ENCODE peak calls at places on chromosome 6, in seven cellular contexts. One of them, this sample, is unnamed.

GRCh38 chr6:159170999-159171712 is 2.0 kb downstream of the FNDC1 start:
- DNase-seq in AG09309: no peak
- DNase-seq in fibroblast of lung: peak; percentile 91
- DNase-seq in AG10803: peak; percentile 82
- DNase-seq in neural crest cell: no peak
- DNase-seq in GM10248: no peak
- DNase-seq in kidney: no peak
- DNase-seq in this sample: no peak

GRCh38 chr6:81340946-81341345 is 411.5 kb downstream of the TENT5A start:
- DNase-seq in neural crest cell: no peak
- DNase-seq in AG09309: no peak
- DNase-seq in kidney: no peak
- DNase-seq in AG10803: no peak
- DNase-seq in fibroblast of lung: no peak
- DNase-seq in GM10248: no peak
- DNase-seq in this sample: no peak

GRCh38 chr6:162887981-162888689 is 160.4 kb downstream of the PACRG start:
- DNase-seq in AG10803: no peak
- DNase-seq in fibroblast of lung: no peak
- DNase-seq in neural crest cell: no peak
- DNase-seq in AG09309: no peak
- DNase-seq in GM10248: no peak
- DNase-seq in kidney: no peak
- DNase-seq in this sample: no peak

GRCh38 chr6:149508485-149508884 is 23.7 kb upstream of the ZC3H12D start:
- DNase-seq in AG10803: no peak
- DNase-seq in GM10248: no peak
- DNase-seq in fibroblast of lung: peak; percentile 40
- DNase-seq in AG09309: no peak
- DNase-seq in neural crest cell: no peak
- DNase-seq in kidney: no peak
- DNase-seq in this sample: no peak

GRCh38 chr6:159061805-159062563 is 17.2 kb upstream of the TAGAP start:
- DNase-seq in GM10248: no peak
- DNase-seq in fibroblast of lung: no peak
- DNase-seq in kidney: no peak
- DNase-seq in neural crest cell: no peak
- DNase-seq in AG10803: no peak
- DNase-seq in AG09309: no peak
- DNase-seq in this sample: peak; percentile 26

GRCh38 chr6:31400467-31401289 is 2.7 kb upstream of the MICA start:
- DNase-seq in neural crest cell: peak; percentile 14
- DNase-seq in AG09309: no peak
- DNase-seq in GM10248: peak; percentile 71
- DNase-seq in fibroblast of lung: peak; percentile 53
- DNase-seq in kidney: peak; percentile 94
- DNase-seq in AG10803: peak; percentile 61
- DNase-seq in this sample: peak; percentile 78

GRCh38 chr6:163416640-163417253 is 2.2 kb downstream of the QKI start:
- DNase-seq in GM10248: no peak
- DNase-seq in AG09309: peak; percentile 62
- DNase-seq in neural crest cell: peak; percentile 46
- DNase-seq in fibroblast of lung: peak; percentile 86
- DNase-seq in AG10803: peak; percentile 85
- DNase-seq in kidney: no peak
- DNase-seq in this sample: no peak

GRCh38 chr6:5082487-5083306 is 2.4 kb upstream of the PPP1R3G start:
- DNase-seq in kidney: peak; percentile 90
- DNase-seq in AG10803: peak; percentile 85
- DNase-seq in fibroblast of lung: peak; percentile 83
- DNase-seq in AG09309: peak; percentile 48
- DNase-seq in GM10248: no peak
- DNase-seq in neural crest cell: no peak
- DNase-seq in this sample: no peak

GRCh38 chr6:132614554-132614953 is 9.5 kb downstream of the TAAR2 start:
- DNase-seq in AG10803: no peak
- DNase-seq in GM10248: no peak
- DNase-seq in AG09309: no peak
- DNase-seq in neural crest cell: no peak
- DNase-seq in kidney: no peak
- DNase-seq in fibroblast of lung: no peak
- DNase-seq in this sample: no peak

GRCh38 chr6:164378330-164378729 is 931.1 kb downstream of the C6orf118 start:
- DNase-seq in kidney: no peak
- DNase-seq in neural crest cell: no peak
- DNase-seq in AG10803: no peak
- DNase-seq in fibroblast of lung: no peak
- DNase-seq in GM10248: no peak
- DNase-seq in AG09309: no peak
- DNase-seq in this sample: no peak

GRCh38 chr6:46637145-46637544 is 15.5 kb downstream of the CYP39A1 start:
- DNase-seq in kidney: no peak
- DNase-seq in AG09309: peak; percentile 69
- DNase-seq in fibroblast of lung: no peak
- DNase-seq in AG10803: peak; percentile 89
- DNase-seq in GM10248: no peak
- DNase-seq in neural crest cell: no peak
- DNase-seq in this sample: no peak

GRCh38 chr6:11231564-11232176 is 798 bp downstream of the NEDD9 start:
- DNase-seq in neural crest cell: no peak
- DNase-seq in fibroblast of lung: peak; percentile 61
- DNase-seq in AG09309: no peak
- DNase-seq in GM10248: no peak
- DNase-seq in AG10803: no peak
- DNase-seq in kidney: no peak
- DNase-seq in this sample: no peak

GRCh38 chr6:16676978-16677377 is 84.3 kb downstream of the ATXN1 start:
- DNase-seq in kidney: no peak
- DNase-seq in neural crest cell: no peak
- DNase-seq in AG09309: no peak
- DNase-seq in AG10803: peak; percentile 70
- DNase-seq in fibroblast of lung: peak; percentile 83
- DNase-seq in GM10248: no peak
- DNase-seq in this sample: no peak

GRCh38 chr6:74603676-74604075 is 602.2 kb downstream of the COL12A1 start:
- DNase-seq in AG09309: no peak
- DNase-seq in GM10248: no peak
- DNase-seq in neural crest cell: no peak
- DNase-seq in kidney: no peak
- DNase-seq in AG10803: peak; percentile 54
- DNase-seq in fibroblast of lung: peak; percentile 45
- DNase-seq in this sample: no peak

GRCh38 chr6:6376845-6377244 is 56.4 kb upstream of the F13A1 start:
- DNase-seq in GM10248: no peak
- DNase-seq in neural crest cell: no peak
- DNase-seq in fibroblast of lung: no peak
- DNase-seq in kidney: no peak
- DNase-seq in AG10803: no peak
- DNase-seq in AG09309: no peak
- DNase-seq in this sample: no peak

GRCh38 chr6:90403489-90404381 is 107.1 kb upstream of the BACH2 start:
- DNase-seq in neural crest cell: no peak
- DNase-seq in kidney: peak; percentile 80
- DNase-seq in fibroblast of lung: peak; percentile 89
- DNase-seq in AG09309: no peak
- DNase-seq in GM10248: no peak
- DNase-seq in AG10803: peak; percentile 31
- DNase-seq in this sample: no peak

GRCh38 chr6:2697291-2697690 is 53.4 kb downstream of the MYLK4 start:
- DNase-seq in AG09309: no peak
- DNase-seq in GM10248: no peak
- DNase-seq in fibroblast of lung: no peak
- DNase-seq in neural crest cell: no peak
- DNase-seq in kidney: no peak
- DNase-seq in AG10803: no peak
- DNase-seq in this sample: no peak
- TF ChIP-seq CTCF in AG09309: no peak
- TF ChIP-seq CTCF in GM10248: no peak
- TF ChIP-seq CTCF in fibroblast of lung: no peak
- TF ChIP-seq CTCF in neural crest cell: no peak
- TF ChIP-seq CTCF in kidney: no peak
- TF ChIP-seq CTCF in AG10803: no peak
- TF ChIP-seq CTCF in this sample: no peak

GRCh38 chr6:157134402-157135074 is 188.8 kb downstream of the TMEM242 start:
- DNase-seq in AG10803: no peak
- DNase-seq in fibroblast of lung: peak; percentile 77
- DNase-seq in neural crest cell: no peak
- DNase-seq in AG09309: no peak
- DNase-seq in kidney: no peak
- DNase-seq in GM10248: no peak
- DNase-seq in this sample: no peak

GRCh38 chr6:157135691-157136090 is 187.6 kb downstream of the TMEM242 start:
- DNase-seq in neural crest cell: no peak
- DNase-seq in kidney: no peak
- DNase-seq in AG10803: no peak
- DNase-seq in AG09309: no peak
- DNase-seq in GM10248: no peak
- DNase-seq in fibroblast of lung: peak; percentile 50
- DNase-seq in this sample: no peak

GRCh38 chr6:157137501-157137900 is 185.8 kb downstream of the TMEM242 start:
- DNase-seq in AG09309: no peak
- DNase-seq in fibroblast of lung: no peak
- DNase-seq in GM10248: no peak
- DNase-seq in kidney: no peak
- DNase-seq in neural crest cell: no peak
- DNase-seq in AG10803: no peak
- DNase-seq in this sample: no peak

GRCh38 chr6:157143171-157143884 is 180.0 kb downstream of the TMEM242 start:
- DNase-seq in AG10803: peak; percentile 80
- DNase-seq in neural crest cell: no peak
- DNase-seq in GM10248: no peak
- DNase-seq in kidney: no peak
- DNase-seq in fibroblast of lung: peak; percentile 96
- DNase-seq in AG09309: peak; percentile 51
- DNase-seq in this sample: no peak

DNA sequence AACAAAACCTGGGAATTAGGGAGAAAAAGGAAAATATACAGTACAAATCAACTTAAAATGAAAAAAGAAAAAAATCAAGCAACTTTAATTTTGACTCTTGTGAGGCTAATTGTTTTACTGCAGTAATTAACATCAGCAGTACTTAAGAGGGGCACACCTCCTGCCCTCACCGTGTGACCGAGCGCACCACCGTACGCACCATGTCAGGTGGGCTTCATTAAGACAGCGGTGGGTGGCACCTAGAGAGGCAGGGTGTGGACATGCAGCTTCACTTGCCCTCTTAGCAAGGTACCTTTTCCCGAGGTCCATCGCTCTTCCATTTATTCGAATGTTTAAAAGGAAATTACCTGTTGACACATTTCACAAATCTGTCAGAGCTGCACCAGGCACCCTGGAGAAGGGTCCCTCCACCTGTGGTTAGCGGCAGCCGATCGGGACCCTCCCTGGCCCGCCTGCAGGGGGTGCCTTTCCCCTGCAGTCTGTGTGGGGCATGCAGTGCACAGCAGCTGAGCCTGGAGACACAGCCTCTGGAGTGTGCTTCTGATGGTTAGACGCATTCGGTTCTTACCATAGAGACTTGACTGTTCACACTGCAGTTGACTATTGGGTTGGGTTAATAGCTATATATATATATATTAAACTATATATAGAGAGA is 184.1 kb downstream of the TMEM242 start:
- DNase-seq in kidney: no peak
- DNase-seq in AG10803: no peak
- DNase-seq in neural crest cell: no peak
- DNase-seq in fibroblast of lung: no peak
- DNase-seq in GM10248: no peak
- DNase-seq in AG09309: no peak
- DNase-seq in this sample: no peak
- TF ChIP-seq CTCF in kidney: peak; percentile 22
- TF ChIP-seq CTCF in AG10803: no peak
- TF ChIP-seq CTCF in neural crest cell: peak; percentile 51
- TF ChIP-seq CTCF in fibroblast of lung: no peak
- TF ChIP-seq CTCF in GM10248: no peak
- TF ChIP-seq CTCF in AG09309: peak; percentile 3
- TF ChIP-seq CTCF in this sample: no peak

DNA sequence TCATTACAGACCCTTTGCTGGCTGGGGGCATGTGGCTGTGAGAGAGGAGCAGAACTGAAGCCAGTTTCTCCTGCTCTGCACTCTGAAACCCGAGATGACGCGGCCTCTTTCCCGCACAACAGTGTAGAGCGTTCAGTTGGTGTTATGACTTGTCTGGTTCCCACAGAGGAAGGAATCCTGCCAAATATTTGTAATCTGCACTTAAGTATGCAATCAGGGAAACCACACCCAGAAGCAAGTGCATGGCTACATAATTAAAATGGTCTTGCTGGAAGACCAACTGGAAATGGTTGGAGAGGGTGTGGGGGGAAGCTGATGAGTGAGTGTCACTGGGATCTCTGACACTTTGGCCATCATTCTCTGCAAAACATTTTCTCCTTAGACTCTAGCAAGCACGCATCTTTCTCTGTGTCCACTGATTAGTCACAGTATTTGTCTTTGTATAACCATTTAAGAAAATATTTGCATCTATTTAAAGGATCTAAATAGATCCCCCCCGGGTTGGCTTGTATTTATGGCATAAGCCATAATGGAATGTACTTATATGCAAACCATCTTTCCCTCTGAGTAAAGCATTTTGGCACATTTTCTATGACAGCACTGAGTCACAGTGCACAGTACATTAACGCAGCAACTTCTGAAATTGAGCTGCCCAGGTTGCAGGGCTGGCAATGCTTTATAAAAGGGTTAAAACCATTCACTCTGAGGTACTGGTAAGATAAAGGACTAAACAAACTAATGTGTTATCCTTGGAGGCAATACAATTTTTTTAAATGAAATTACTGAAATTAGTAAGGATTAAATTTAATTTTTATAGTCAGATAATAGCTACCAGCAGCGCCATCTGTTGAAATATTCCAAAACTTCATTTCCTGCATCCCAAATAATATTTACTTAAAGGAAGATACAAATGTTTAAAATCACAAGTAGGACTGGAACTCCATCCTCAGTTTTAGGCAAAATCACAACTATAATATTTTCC is 76.7 kb downstream of the FOXC1 start:
- DNase-seq in kidney: no peak
- DNase-seq in AG10803: peak; percentile 100
- DNase-seq in fibroblast of lung: peak; percentile 99
- DNase-seq in AG09309: peak; percentile 98
- DNase-seq in GM10248: no peak
- DNase-seq in neural crest cell: no peak
- DNase-seq in this sample: no peak
- TF ChIP-seq CTCF in kidney: no peak
- TF ChIP-seq CTCF in AG10803: peak; percentile 50
- TF ChIP-seq CTCF in fibroblast of lung: no peak
- TF ChIP-seq CTCF in AG09309: peak; percentile 22
- TF ChIP-seq CTCF in GM10248: no peak
- TF ChIP-seq CTCF in neural crest cell: peak; percentile 46
- TF ChIP-seq CTCF in this sample: no peak

GRCh38 chr6:68778356-68779020 is 143.4 kb downstream of the ADGRB3 start:
- DNase-seq in AG10803: peak; percentile 17
- DNase-seq in fibroblast of lung: peak; percentile 45
- DNase-seq in AG09309: no peak
- DNase-seq in neural crest cell: peak; percentile 8
- DNase-seq in kidney: no peak
- DNase-seq in GM10248: peak; percentile 7
- DNase-seq in this sample: peak; percentile 13
- TF ChIP-seq CTCF in AG10803: peak; percentile 53
- TF ChIP-seq CTCF in fibroblast of lung: peak; percentile 71
- TF ChIP-seq CTCF in AG09309: no peak
- TF ChIP-seq CTCF in neural crest cell: peak; percentile 78
- TF ChIP-seq CTCF in kidney: peak; percentile 63
- TF ChIP-seq CTCF in GM10248: peak; percentile 41
- TF ChIP-seq CTCF in this sample: peak; percentile 29